ENCODE peak calls at places on chromosomes 2 and 18, in nine cellular contexts. X is uterus, A is body of pancreas, Z is astrocyte of the spinal cord, O is fibroblast of mammary gland, P is A549, F is stomach, T is pancreas, U is kidney epithelial cell. Q is an unnamed sample.

GRCh38 chr2:221103930-221104329 is 468.2 kb downstream of the EPHA4 start:
- DNase-seq in X (peak; percentile 23), U (no peak), T (no peak), P (no peak), F (no peak), A (no peak), Z (no peak), O (no peak), Q (no peak)

GRCh38 chr2:67670704-67671300 is 273.7 kb downstream of the ETAA1 start:
- DNase-seq in X (no peak), Z (no peak), A (no peak), T (no peak), F (no peak), O (no peak), U (no peak), P (no peak), Q (no peak)

GRCh38 chr2:176830362-176830761 is 382.2 kb upstream of the HNRNPA3 start:
- DNase-seq in P (no peak), Z (no peak), U (no peak), O (no peak), A (no peak), X (no peak), F (no peak), T (no peak), Q (no peak)

GRCh38 chr2:111029135-111029927 is 91.4 kb upstream of the BCL2L11 start:
- DNase-seq in A (no peak), U (peak; percentile 16), Z (no peak), X (no peak), P (no peak), O (no peak), F (peak; percentile 25), T (no peak), Q (peak; percentile 6)

GRCh38 chr2:55296393-55296792 is 27.4 kb upstream of the MTIF2 start:
- DNase-seq in X (no peak), F (no peak), P (no peak), T (no peak), U (no peak), Z (no peak), O (no peak), A (no peak), Q (no peak)

GRCh38 chr2:138777996-138778395 is 2.2 kb downstream of the NXPH2 start:
- DNase-seq in X (no peak), P (no peak), T (no peak), U (peak; percentile 12), F (no peak), A (no peak), O (no peak), Z (peak; percentile 27), Q (no peak)

GRCh38 chr2:23700627-23701026 is 226.3 kb downstream of the ATAD2B start:
- DNase-seq in T (no peak), F (no peak), O (no peak), A (no peak), P (no peak), X (no peak), U (no peak), Z (no peak), Q (no peak)

GRCh38 chr2:222982010-222982908 is 69.7 kb upstream of the KCNE4 start:
- DNase-seq in U (peak; percentile 72), F (peak; percentile 56), X (peak; percentile 32), O (peak; percentile 88), A (peak; percentile 67), P (no peak), Z (peak; percentile 85), T (peak; percentile 79), Q (peak; percentile 82)

GRCh38 chr2:70907130-70907756 is 28.5 kb upstream of the ATP6V1B1 start:
- DNase-seq in A (peak; percentile 5), U (no peak), T (no peak), F (peak; percentile 24), P (no peak), O (peak; percentile 4), X (no peak), Z (no peak), Q (no peak)

GRCh38 chr2:32926708-32927084 is 20.1 kb upstream of the LTBP1 start:
- DNase-seq in T (no peak), Z (peak; percentile 53), A (no peak), U (no peak), O (peak; percentile 22), P (no peak), X (no peak), F (no peak), Q (no peak)

GRCh38 chr2:59604143-59604542 is 949.3 kb downstream of the BCL11A start:
- DNase-seq in U (no peak), A (no peak), F (no peak), Z (no peak), X (no peak), T (no peak), P (no peak), O (no peak), Q (no peak)

GRCh38 chr18:59706499-59706898 is 9.3 kb upstream of the CCBE1 start:
- DNase-seq in A (no peak), O (no peak), F (no peak), T (no peak), Z (no peak), U (no peak), P (no peak), X (no peak), Q (no peak)

GRCh38 chr2:219551863-219552381 is 8.1 kb downstream of the TMEM198 start:
- DNase-seq in Z (no peak), A (no peak), U (no peak), T (no peak), O (no peak), F (no peak), X (no peak), P (no peak), Q (no peak)

GRCh38 chr2:212228651-212229253 is 309.9 kb downstream of the ERBB4 start:
- DNase-seq in X (no peak), P (no peak), T (no peak), U (peak; percentile 21), A (no peak), F (no peak), Z (peak; percentile 2), O (peak; percentile 64), Q (peak; percentile 76)

GRCh38 chr2:127530245-127531132 is 4.2 kb upstream of the IWS1 start:
- DNase-seq in O (no peak), P (no peak), F (no peak), X (no peak), T (no peak), A (no peak), Z (no peak), U (no peak), Q (peak; percentile 79)

GRCh38 chr2:37837576-37838335 is 87.3 kb upstream of the RMDN2 start:
- DNase-seq in X (peak; percentile 92), P (no peak), U (no peak), Z (no peak), F (no peak), A (peak; percentile 22), T (no peak), O (peak; percentile 83), Q (no peak)

GRCh38 chr2:238448031-238448955 is 21.6 kb downstream of the ASB1 start:
- DNase-seq in A (no peak), F (no peak), T (no peak), X (no peak), U (no peak), Z (no peak), P (no peak), O (no peak), Q (no peak)

GRCh38 chr2:140154271-140154670 is 1374.1 kb upstream of the NXPH2 start:
- DNase-seq in O (no peak), F (no peak), A (no peak), P (no peak), Z (no peak), X (no peak), T (no peak), U (no peak), Q (no peak)

GRCh38 chr2:108297436-108298141 is 8.9 kb downstream of the SULT1C2 start:
- DNase-seq in X (no peak), A (no peak), P (peak; percentile 28), T (no peak), F (no peak), U (peak; percentile 41), Z (peak; percentile 88), O (peak; percentile 97), Q (peak; percentile 86)

GRCh38 chr18:57906852-57907251 is 103.7 kb upstream of the ATP8B1 start:
- DNase-seq in P (peak; percentile 10), T (no peak), U (no peak), X (no peak), O (no peak), A (no peak), F (no peak), Z (no peak), Q (peak; percentile 50)
- TF ChIP-seq CTCF in P (no peak), T (no peak), U (peak; percentile 11), X (no peak), O (peak; percentile 26), A (no peak), F (no peak), Z (peak; percentile 37), Q (peak; percentile 56)

GRCh38 chr2:74392449-74392743 is 12.3 kb upstream of the DCTN1 start:
- DNase-seq in F (no peak), U (no peak), Z (no peak), A (no peak), X (no peak), P (no peak), T (no peak), O (no peak), Q (no peak)
- H3K4me3 ChIP-seq in F (peak overlapping the region; percentile 97), U (no peak overlapping the region), Z (no peak overlapping the region), A (no peak overlapping the region), X (no peak overlapping the region), P (peak overlapping the region; percentile 72), T (no peak overlapping the region), O (peak overlapping the region; percentile 94), Q (no peak overlapping the region)

DNA sequence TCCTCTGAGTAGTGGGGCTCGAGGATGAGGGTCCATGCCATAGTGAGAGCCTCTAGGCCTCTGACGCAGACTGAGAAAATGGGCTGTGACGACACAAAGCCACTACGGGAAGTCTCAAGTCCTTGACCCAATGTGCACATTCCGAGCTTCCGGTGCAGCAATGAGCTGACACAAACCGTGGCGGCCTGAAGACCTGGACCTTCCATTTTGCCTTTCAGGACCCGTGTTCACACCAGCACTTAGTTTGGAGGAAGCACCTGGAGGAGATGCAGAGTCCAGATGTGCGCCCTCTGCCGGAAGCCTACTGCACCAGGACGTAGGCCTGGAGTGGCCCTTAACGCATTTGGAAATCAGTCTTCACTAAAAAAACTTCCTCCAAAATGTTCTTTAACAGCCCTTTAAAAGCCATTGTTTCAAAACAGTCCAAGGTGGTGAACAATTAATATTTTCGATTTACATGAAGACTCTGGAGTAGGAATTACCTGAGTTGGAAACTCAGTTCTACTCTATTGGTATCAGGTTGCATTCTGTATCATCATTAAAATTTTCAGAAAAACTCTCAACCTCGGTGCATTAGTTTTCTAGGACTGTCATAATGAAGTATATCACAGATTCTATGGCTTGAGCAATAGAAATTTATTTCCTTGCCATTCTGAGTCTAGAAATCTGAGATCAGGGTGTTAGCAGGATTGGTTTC is 33.9 kb downstream of the BMP10 start:
- DNase-seq in T (peak; percentile 52), U (no peak), O (peak; percentile 26), A (peak; percentile 72), F (peak; percentile 82), Z (peak; percentile 30), X (peak; percentile 46), P (peak; percentile 66), Q (peak; percentile 63)
- TF ChIP-seq CTCF in T (peak; percentile 51), U (peak; percentile 61), O (peak; percentile 52), A (peak; percentile 62), F (no peak), Z (peak; percentile 69), X (peak; percentile 57), P (peak; percentile 78), Q (peak; percentile 83)

GRCh38 chr18:22349317-22349898 is 68.3 kb downstream of the CTAGE1 start:
- DNase-seq in T (no peak), X (peak; percentile 68), O (no peak), A (no peak), U (no peak), P (no peak), Z (no peak), F (no peak), Q (no peak)
- H3K4me3 ChIP-seq in T (peak overlapping the region; percentile 27), X (peak overlapping the region; percentile 43), O (no peak overlapping the region), A (no peak overlapping the region), U (peak overlapping the region; percentile 46), P (no peak overlapping the region), Z (peak overlapping the region; percentile 39), F (peak overlapping the region; percentile 47), Q (peak overlapping the region; percentile 55)

Q was measured in epithelial cell of esophagus.